ENCODE peak calls at places on chromosomes 13 and 19, in five cellular contexts. One of them, this sample, is unnamed.

GRCh38 chr13:95494082-95494681 is 58.3 kb upstream of the CLDN10 start:
- DNase-seq in left lung: no peak
- DNase-seq in CD8-positive, alpha-beta T cell: no peak
- DNase-seq in esophagus squamous epithelium: no peak
- DNase-seq in naive thymus-derived CD4-positive, alpha-beta T cell: peak; percentile 25
- DNase-seq in this sample: no peak

GRCh38 chr19:1690570-1691307 is 38.3 kb upstream of the TCF3 start:
- DNase-seq in left lung: no peak
- DNase-seq in CD8-positive, alpha-beta T cell: peak; percentile 31
- DNase-seq in esophagus squamous epithelium: no peak
- DNase-seq in naive thymus-derived CD4-positive, alpha-beta T cell: peak; percentile 49
- DNase-seq in this sample: peak; percentile 48

GRCh38 chr19:13557756-13558398 is 51.6 kb upstream of the CACNA1A start:
- DNase-seq in left lung: no peak
- DNase-seq in CD8-positive, alpha-beta T cell: no peak
- DNase-seq in esophagus squamous epithelium: no peak
- DNase-seq in naive thymus-derived CD4-positive, alpha-beta T cell: peak; percentile 16
- DNase-seq in this sample: no peak

GRCh38 chr19:29672319-29672932 is 7.2 kb downstream of the PLEKHF1 start:
- DNase-seq in left lung: no peak
- DNase-seq in CD8-positive, alpha-beta T cell: no peak
- DNase-seq in esophagus squamous epithelium: no peak
- DNase-seq in naive thymus-derived CD4-positive, alpha-beta T cell: no peak
- DNase-seq in this sample: no peak

GRCh38 chr19:48290341-48290922 is 20.6 kb downstream of the ZNF114 start:
- DNase-seq in left lung: no peak
- DNase-seq in CD8-positive, alpha-beta T cell: no peak
- DNase-seq in esophagus squamous epithelium: no peak
- DNase-seq in naive thymus-derived CD4-positive, alpha-beta T cell: no peak
- DNase-seq in this sample: no peak

GRCh38 chr13:39877134-39877533 is 221.7 kb downstream of the COG6 start:
- DNase-seq in left lung: no peak
- DNase-seq in CD8-positive, alpha-beta T cell: no peak
- DNase-seq in esophagus squamous epithelium: no peak
- DNase-seq in naive thymus-derived CD4-positive, alpha-beta T cell: no peak
- DNase-seq in this sample: no peak

GRCh38 chr13:32036762-32037161 is 5.2 kb downstream of the FRY start:
- DNase-seq in left lung: no peak
- DNase-seq in CD8-positive, alpha-beta T cell: no peak
- DNase-seq in esophagus squamous epithelium: no peak
- DNase-seq in naive thymus-derived CD4-positive, alpha-beta T cell: peak; percentile 17
- DNase-seq in this sample: no peak

GRCh38 chr13:87676254-87677042 is 5.3 kb downstream of the SLITRK5 start:
- DNase-seq in left lung: peak; percentile 50
- DNase-seq in CD8-positive, alpha-beta T cell: no peak
- DNase-seq in esophagus squamous epithelium: no peak
- DNase-seq in naive thymus-derived CD4-positive, alpha-beta T cell: no peak
- DNase-seq in this sample: no peak

GRCh38 chr13:28501547-28501946 is 6.6 kb upstream of the FLT1 start:
- DNase-seq in left lung: no peak
- DNase-seq in CD8-positive, alpha-beta T cell: no peak
- DNase-seq in esophagus squamous epithelium: no peak
- DNase-seq in naive thymus-derived CD4-positive, alpha-beta T cell: no peak
- DNase-seq in this sample: no peak

GRCh38 chr13:29362849-29363604 is 232.5 kb downstream of the SLC7A1 start:
- DNase-seq in left lung: no peak
- DNase-seq in CD8-positive, alpha-beta T cell: no peak
- DNase-seq in esophagus squamous epithelium: no peak
- DNase-seq in naive thymus-derived CD4-positive, alpha-beta T cell: peak; percentile 16
- DNase-seq in this sample: peak; percentile 4

GRCh38 chr19:48752511-48753365 is at the start of gene FUT1:
- DNase-seq in left lung: peak; percentile 88
- DNase-seq in CD8-positive, alpha-beta T cell: no peak
- DNase-seq in esophagus squamous epithelium: no peak
- DNase-seq in naive thymus-derived CD4-positive, alpha-beta T cell: peak; percentile 19
- DNase-seq in this sample: peak; percentile 20

GRCh38 chr13:30486230-30487074 is 20.7 kb upstream of the HMGB1 start:
- DNase-seq in left lung: no peak
- DNase-seq in CD8-positive, alpha-beta T cell: no peak
- DNase-seq in esophagus squamous epithelium: no peak
- DNase-seq in naive thymus-derived CD4-positive, alpha-beta T cell: no peak
- DNase-seq in this sample: no peak

GRCh38 chr19:48400018-48400742 is 6.7 kb downstream of the GRIN2D start:
- DNase-seq in left lung: no peak
- DNase-seq in CD8-positive, alpha-beta T cell: no peak
- DNase-seq in esophagus squamous epithelium: no peak
- DNase-seq in naive thymus-derived CD4-positive, alpha-beta T cell: peak; percentile 32
- DNase-seq in this sample: peak; percentile 18

GRCh38 chr19:45676851-45677263 is 8.8 kb downstream of the GIPR start:
- DNase-seq in left lung: peak; percentile 76
- DNase-seq in CD8-positive, alpha-beta T cell: no peak
- DNase-seq in esophagus squamous epithelium: no peak
- DNase-seq in naive thymus-derived CD4-positive, alpha-beta T cell: peak; percentile 59
- DNase-seq in this sample: peak; percentile 17

GRCh38 chr19:55519461-55520311 is 17.2 kb downstream of the SBK2 start:
- DNase-seq in left lung: no peak
- DNase-seq in CD8-positive, alpha-beta T cell: no peak
- DNase-seq in esophagus squamous epithelium: no peak
- DNase-seq in naive thymus-derived CD4-positive, alpha-beta T cell: no peak
- DNase-seq in this sample: no peak

GRCh38 chr19:33796164-33797100 is at the start of gene KCTD15:
- DNase-seq in left lung: no peak
- DNase-seq in CD8-positive, alpha-beta T cell: no peak
- DNase-seq in esophagus squamous epithelium: no peak
- DNase-seq in naive thymus-derived CD4-positive, alpha-beta T cell: no peak
- DNase-seq in this sample: no peak

GRCh38 chr19:1491114-1491848 is at the start of gene REEP6:
- DNase-seq in left lung: peak; percentile 80
- DNase-seq in CD8-positive, alpha-beta T cell: no peak
- DNase-seq in esophagus squamous epithelium: no peak
- DNase-seq in naive thymus-derived CD4-positive, alpha-beta T cell: no peak
- DNase-seq in this sample: no peak

GRCh38 chr13:83780201-83780600 is 102.1 kb downstream of the SLITRK1 start:
- DNase-seq in left lung: no peak
- DNase-seq in CD8-positive, alpha-beta T cell: no peak
- DNase-seq in esophagus squamous epithelium: no peak
- DNase-seq in naive thymus-derived CD4-positive, alpha-beta T cell: no peak
- DNase-seq in this sample: no peak

GRCh38 chr13:51841732-51842131 is 3.2 kb downstream of the TMEM272 start:
- DNase-seq in left lung: no peak
- DNase-seq in CD8-positive, alpha-beta T cell: no peak
- DNase-seq in esophagus squamous epithelium: no peak
- DNase-seq in naive thymus-derived CD4-positive, alpha-beta T cell: no peak
- DNase-seq in this sample: no peak

GRCh38 chr19:39936622-39937021 is 2.2 kb upstream of the FCGBP start:
- DNase-seq in left lung: no peak
- DNase-seq in CD8-positive, alpha-beta T cell: no peak
- DNase-seq in esophagus squamous epithelium: no peak
- DNase-seq in naive thymus-derived CD4-positive, alpha-beta T cell: no peak
- DNase-seq in this sample: no peak

GRCh38 chr19:50562329-50562728 is 5.9 kb downstream of the LRRC4B start:
- DNase-seq in left lung: no peak
- DNase-seq in CD8-positive, alpha-beta T cell: no peak
- DNase-seq in esophagus squamous epithelium: no peak
- DNase-seq in naive thymus-derived CD4-positive, alpha-beta T cell: no peak
- DNase-seq in this sample: no peak
- H3K27me3 ChIP-seq in left lung: peaks cover 97% of the 10 kb centered on the region
- H3K27me3 ChIP-seq in CD8-positive, alpha-beta T cell: peaks cover 27% of the 10 kb centered on the region
- H3K27me3 ChIP-seq in esophagus squamous epithelium: peaks cover 20% of the 10 kb centered on the region
- H3K27me3 ChIP-seq in naive thymus-derived CD4-positive, alpha-beta T cell: peaks cover 2% of the 10 kb centered on the region
- H3K27me3 ChIP-seq in this sample: peaks cover 24% of the 10 kb centered on the region

GRCh38 chr13:24351423-24351822 is 42.0 kb downstream of the C1QTNF9 start:
- DNase-seq in left lung: no peak
- DNase-seq in CD8-positive, alpha-beta T cell: no peak
- DNase-seq in esophagus squamous epithelium: no peak
- DNase-seq in naive thymus-derived CD4-positive, alpha-beta T cell: no peak
- DNase-seq in this sample: no peak

GRCh38 chr13:24353736-24354135 is 44.4 kb downstream of the C1QTNF9 start:
- DNase-seq in left lung: no peak
- DNase-seq in CD8-positive, alpha-beta T cell: no peak
- DNase-seq in esophagus squamous epithelium: no peak
- DNase-seq in naive thymus-derived CD4-positive, alpha-beta T cell: no peak
- DNase-seq in this sample: no peak

GRCh38 chr13:24348385-24348784 is 39.0 kb downstream of the C1QTNF9 start:
- DNase-seq in left lung: no peak
- DNase-seq in CD8-positive, alpha-beta T cell: no peak
- DNase-seq in esophagus squamous epithelium: no peak
- DNase-seq in naive thymus-derived CD4-positive, alpha-beta T cell: no peak
- DNase-seq in this sample: no peak

DNA sequence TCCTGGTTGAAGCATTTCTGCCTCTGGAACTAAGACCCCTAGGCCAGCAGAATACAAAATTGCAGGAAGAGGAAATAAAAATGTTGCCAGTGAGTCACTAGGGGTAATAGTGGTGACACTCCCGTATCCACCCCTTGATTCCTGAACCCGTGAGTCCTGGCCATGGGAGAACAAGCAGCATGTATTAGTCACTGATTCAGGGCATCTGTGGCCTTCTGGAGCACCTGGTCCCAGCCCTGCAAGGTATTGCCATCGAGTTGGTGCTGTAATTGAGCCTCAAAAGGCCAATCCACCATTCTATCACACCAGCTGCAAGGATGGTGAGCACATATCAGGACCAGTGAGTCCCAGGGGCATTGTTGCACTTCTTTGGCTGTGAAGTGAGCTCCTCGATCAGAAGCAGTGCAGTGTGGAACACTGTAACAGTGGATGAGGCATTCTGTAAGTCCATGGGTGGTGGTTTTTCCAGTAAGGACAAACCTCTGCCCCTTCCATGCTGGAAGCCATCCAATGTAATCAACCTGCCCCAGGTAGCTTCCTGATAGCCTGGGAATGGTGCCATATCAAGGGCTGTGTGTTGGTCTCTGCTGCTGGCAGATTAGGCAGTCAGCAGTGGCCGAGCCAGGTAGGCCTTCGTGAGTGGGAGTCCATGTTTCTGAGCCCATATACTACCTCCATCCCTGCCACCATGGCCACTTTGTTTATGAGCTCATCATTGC is 39.6 kb downstream of the C1QTNF9 start:
- DNase-seq in left lung: no peak
- DNase-seq in CD8-positive, alpha-beta T cell: no peak
- DNase-seq in esophagus squamous epithelium: no peak
- DNase-seq in naive thymus-derived CD4-positive, alpha-beta T cell: no peak
- DNase-seq in this sample: no peak
- H3K27ac ChIP-seq in left lung: no peak overlapping the region
- H3K27ac ChIP-seq in CD8-positive, alpha-beta T cell: no peak overlapping the region
- H3K27ac ChIP-seq in esophagus squamous epithelium: peak overlapping the region; percentile 67
- H3K27ac ChIP-seq in naive thymus-derived CD4-positive, alpha-beta T cell: no peak overlapping the region
- H3K27ac ChIP-seq in this sample: no peak overlapping the region

DNA sequence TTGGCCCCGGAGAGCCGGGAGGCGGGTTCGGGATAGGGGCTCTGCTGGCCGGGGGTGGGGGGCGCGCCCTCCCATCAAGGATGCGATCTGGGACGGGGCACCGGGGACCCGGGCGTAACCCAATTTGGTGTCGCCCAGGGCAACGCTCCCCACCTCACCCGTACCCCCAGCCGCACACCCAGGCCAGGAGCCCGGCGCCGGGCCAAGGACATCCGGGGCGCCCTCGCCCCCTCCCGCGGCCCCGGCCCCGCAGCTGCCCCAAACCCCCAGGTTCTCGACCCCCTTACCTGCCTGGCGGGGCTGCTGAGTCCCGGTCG is 525 bp downstream of the SHANK1 start:
- DNase-seq in left lung: no peak
- DNase-seq in CD8-positive, alpha-beta T cell: no peak
- DNase-seq in esophagus squamous epithelium: no peak
- DNase-seq in naive thymus-derived CD4-positive, alpha-beta T cell: no peak
- DNase-seq in this sample: no peak
- H3K4me1 ChIP-seq in left lung: no peaks in the 10 kb centered on the region
- H3K4me1 ChIP-seq in CD8-positive, alpha-beta T cell: peaks cover 31% of the 10 kb centered on the region
- H3K4me1 ChIP-seq in esophagus squamous epithelium: peaks cover 60% of the 10 kb centered on the region
- H3K4me1 ChIP-seq in naive thymus-derived CD4-positive, alpha-beta T cell: no peaks in the 10 kb centered on the region
- H3K4me1 ChIP-seq in this sample: peaks cover 13% of the 10 kb centered on the region

DNA sequence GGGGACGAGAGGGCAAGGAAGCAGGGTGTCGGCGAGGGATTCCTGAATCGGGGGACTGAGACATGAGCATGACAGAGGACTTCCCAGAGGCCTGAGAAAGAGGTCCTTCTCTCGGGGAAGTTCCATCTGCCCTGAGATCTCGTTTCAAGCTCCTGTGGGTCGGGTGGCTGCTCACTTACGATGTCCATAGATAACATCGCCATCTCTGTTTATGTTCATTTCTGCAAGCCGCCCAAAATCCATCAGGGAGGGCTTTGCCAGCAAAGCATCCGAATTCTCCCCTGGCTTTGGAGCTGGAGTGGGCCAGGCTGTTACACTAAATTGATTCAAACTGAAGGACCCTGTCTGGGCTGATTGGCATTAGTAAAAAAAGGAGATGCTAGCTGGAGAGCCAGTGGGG is 5.9 kb downstream of the DMKN start:
- DNase-seq in left lung: no peak
- DNase-seq in CD8-positive, alpha-beta T cell: no peak
- DNase-seq in esophagus squamous epithelium: no peak
- DNase-seq in naive thymus-derived CD4-positive, alpha-beta T cell: no peak
- DNase-seq in this sample: no peak
- H3K27me3 ChIP-seq in left lung: peaks cover 65% of the 10 kb centered on the region
- H3K27me3 ChIP-seq in CD8-positive, alpha-beta T cell: peaks cover 7% of the 10 kb centered on the region
- H3K27me3 ChIP-seq in esophagus squamous epithelium: no peaks in the 10 kb centered on the region
- H3K27me3 ChIP-seq in naive thymus-derived CD4-positive, alpha-beta T cell: no peaks in the 10 kb centered on the region
- H3K27me3 ChIP-seq in this sample: no peaks in the 10 kb centered on the region

DNA sequence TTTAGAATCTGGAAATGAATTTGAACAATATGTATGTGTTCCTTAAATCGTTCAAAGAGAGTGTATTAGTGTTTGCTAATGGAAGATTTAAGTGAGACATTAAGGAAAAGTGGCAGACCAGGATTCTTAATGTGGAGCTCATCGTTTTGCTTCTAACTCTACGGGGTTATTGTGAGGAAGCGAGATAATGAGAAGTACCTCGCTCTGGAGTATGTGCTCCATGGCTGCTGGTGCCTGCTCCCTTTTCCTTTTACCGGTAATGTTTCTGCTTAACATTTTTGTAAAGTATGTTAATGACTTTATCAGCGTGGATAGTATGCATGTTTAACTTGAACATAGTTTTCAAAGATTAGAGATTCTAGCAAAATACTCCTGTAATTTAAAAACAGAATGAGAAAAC is 13.7 kb downstream of the KLF5 start:
- DNase-seq in left lung: no peak
- DNase-seq in CD8-positive, alpha-beta T cell: no peak
- DNase-seq in esophagus squamous epithelium: no peak
- DNase-seq in naive thymus-derived CD4-positive, alpha-beta T cell: no peak
- DNase-seq in this sample: no peak
- H3K27ac ChIP-seq in left lung: peak overlapping the region; percentile 68
- H3K27ac ChIP-seq in CD8-positive, alpha-beta T cell: no peak overlapping the region
- H3K27ac ChIP-seq in esophagus squamous epithelium: peak overlapping the region; percentile 52
- H3K27ac ChIP-seq in naive thymus-derived CD4-positive, alpha-beta T cell: no peak overlapping the region
- H3K27ac ChIP-seq in this sample: no peak overlapping the region

This sample was measured in effector memory CD4-positive, alpha-beta T cell.